ENCODE peak calls at places on chromosomes 5 and 9, in five cellular contexts. G is GM12878, D is K562, E is HCT116, U is HepG2. I is an unnamed sample. For H3K79me2 and H3K4me1, the result is how much of the 10 kb centered on the place peaks cover.

GRCh38 chr9:136552117-136552685 is 6.4 kb upstream of the NOTCH1 start:
- DNase-seq in E (no peak), G (no peak), U (no peak), D (no peak), I (no peak)

GRCh38 chr9:123679330-123679987 is 250.5 kb downstream of the DENND1A start:
- DNase-seq in D (no peak), U (peak), G (peak), E (no peak), I (no peak)

GRCh38 chr5:37375091-37375490 is 4.0 kb upstream of the WDR70 start:
- DNase-seq in G (no peak), U (no peak), E (no peak), D (no peak), I (no peak)

GRCh38 chr5:56815657-56816545 is 552 bp downstream of the MAP3K1 start:
- DNase-seq in G (no peak), U (no peak), E (no peak), D (peak), I (peak)

GRCh38 chr9:113521693-113522260 is 58.2 kb downstream of the RGS3 start:
- DNase-seq in U (no peak), D (no peak), E (no peak), G (no peak), I (no peak)

GRCh38 chr5:178385472-178385853 is 152.9 kb upstream of the PHYKPL start:
- DNase-seq in D (no peak), G (no peak), E (no peak), U (no peak), I (no peak)

GRCh38 chr5:10244357-10244944 is 5.2 kb downstream of the ATPSCKMT start:
- DNase-seq in G (no peak), U (no peak), D (no peak), E (no peak), I (no peak)

GRCh38 chr9:133115604-133116345 is 5.3 kb downstream of the RALGDS start:
- DNase-seq in U (no peak), D (peak), E (no peak), G (peak), I (no peak)

GRCh38 chr5:20028506-20028905 is 40.5 kb upstream of the CDH18 start:
- DNase-seq in D (no peak), U (no peak), E (no peak), G (no peak), I (no peak)

DNA sequence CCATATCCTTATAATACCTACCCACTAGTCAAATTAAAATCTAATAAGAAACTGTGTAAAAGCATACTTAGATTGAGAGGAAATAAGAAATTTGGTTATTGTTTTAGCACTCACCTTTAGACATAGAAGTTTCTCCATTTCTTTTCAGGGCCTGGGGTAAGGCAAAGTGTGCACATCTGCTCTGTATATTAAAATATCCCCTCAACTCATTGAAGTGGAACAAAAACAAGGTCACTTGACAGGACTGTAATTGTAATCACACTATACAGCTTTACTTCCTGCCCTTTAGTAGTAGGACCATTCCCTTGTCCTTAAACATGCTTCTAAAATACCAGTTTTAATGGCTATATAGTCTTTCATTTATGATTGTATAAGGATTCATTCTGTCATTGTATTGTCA is 15.3 kb downstream of the TGFBR1 start:
- DNase-seq in G (no peak), U (no peak), D (no peak), E (no peak), I (no peak)
- H3K79me2 ChIP-seq in G (under half), U (under half), D (half or more), E (under half), I (under half)

DNA sequence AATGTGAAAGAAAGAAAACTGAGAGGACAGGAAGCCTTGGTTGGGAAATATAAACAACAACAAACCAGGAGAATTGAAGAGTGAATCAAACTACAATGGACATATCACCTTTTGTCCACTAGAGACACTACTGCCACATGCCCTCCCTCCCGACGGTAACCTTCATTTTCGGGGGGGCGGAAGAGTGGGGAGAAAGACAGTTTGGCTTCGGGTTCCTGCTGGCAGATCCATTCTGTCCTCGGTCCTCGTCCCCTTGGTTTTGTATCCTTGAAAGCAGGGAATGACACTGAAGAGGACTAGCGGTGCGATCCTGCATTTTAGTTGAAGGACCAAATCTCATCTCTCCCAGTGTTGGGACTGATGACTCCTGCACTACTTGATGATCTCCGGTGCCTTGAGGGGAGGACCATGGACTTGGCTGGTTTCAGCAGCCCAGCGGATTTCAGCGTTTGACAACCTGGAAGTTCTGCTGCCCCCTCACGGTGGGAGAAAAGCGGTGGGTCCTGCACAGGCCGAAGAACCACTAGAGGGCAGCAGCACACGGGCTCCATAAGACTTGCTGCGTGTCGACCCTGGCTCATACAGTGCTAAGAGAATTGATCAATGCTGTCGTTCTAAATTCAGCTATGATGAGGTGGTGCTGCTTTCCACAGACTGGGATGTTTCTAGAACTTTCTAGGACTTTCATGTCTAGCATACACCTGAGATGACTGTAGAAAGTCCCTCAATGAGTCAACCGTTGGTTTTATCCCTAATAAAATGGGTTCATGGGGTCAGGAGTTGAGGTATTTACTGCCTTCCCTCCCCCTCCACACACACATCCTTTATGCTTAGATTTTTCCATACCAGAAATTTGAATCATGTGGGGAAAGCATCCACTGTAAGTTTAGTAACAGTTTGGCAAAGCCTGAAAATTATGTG is 15.1 kb upstream of the ZNF131 start:
- DNase-seq in G (peak), U (peak), E (peak), D (peak), I (peak)
- TF ChIP-seq POLR2A in G (peak), U (no peak), E (no peak), D (no peak), I (no peak)

DNA sequence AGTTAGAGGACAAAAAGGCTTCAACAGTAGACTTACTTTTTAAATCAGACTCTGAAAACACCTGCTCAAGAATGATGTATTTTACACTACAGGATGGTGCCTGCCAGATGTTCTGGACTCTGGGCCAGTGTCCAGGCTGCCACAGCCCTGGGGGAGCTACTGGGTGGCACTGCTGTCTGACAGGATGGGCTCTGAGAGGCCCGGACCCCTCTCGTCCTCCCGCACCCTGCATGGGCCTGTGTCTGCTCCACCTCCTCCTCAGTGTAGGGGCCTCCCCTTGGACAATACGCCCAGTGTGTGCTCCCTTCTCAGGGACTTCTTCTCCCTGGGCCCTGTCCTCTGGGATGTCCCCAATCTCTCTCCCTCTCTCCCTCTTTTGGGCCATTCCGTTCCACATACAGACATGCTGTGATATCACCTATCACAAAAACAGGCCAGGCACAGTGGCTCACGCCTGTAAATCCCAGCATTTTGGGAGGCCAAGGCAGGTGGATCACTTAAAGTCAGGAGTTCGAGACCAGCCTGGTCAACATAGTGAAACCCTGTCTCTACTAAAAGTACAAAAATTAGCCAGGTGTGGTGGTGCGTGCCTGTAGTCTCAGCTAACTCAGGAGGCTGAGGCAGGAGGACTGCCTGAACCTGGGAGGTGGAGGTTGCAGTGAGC is 23.4 kb downstream of the GFPT2 start:
- DNase-seq in D (no peak), U (no peak), E (no peak), G (no peak), I (no peak)
- H3K4me1 ChIP-seq in D (under half), U (under half), E (half or more), G (under half), I (under half)

DNA sequence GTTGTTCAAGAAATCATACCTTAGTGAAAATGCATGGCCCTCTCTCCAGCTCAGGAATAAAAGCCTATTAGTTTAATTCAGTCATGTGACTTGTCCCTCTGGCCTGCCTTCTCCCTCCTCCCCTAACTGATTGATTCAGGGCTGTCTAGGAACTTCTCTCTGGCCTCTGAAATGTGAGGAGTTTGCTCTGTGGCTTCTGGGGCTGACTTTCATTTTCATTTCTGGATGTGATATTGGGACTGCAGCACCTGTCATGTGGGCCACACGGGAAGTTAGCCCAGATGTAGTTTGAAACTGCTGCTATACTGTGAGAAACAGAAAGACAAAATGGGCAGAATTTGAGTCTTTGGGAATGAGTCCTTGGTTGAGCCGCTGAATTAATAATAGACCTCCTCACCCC is 44.8 kb downstream of the PARP8 start:
- DNase-seq in D (no peak), U (no peak), G (peak), E (no peak), I (no peak)
- H3K79me2 ChIP-seq in D (under half), U (under half), G (half or more), E (under half), I (under half)

GRCh38 chr5:168308976-168309598 is 17.6 kb downstream of the WWC1 start:
- DNase-seq in E (no peak), U (peak), G (no peak), D (no peak), I (no peak)
- TF ChIP-seq POLR2A in E (no peak), U (no peak), G (no peak), D (no peak), I (no peak)

GRCh38 chr9:4108708-4109444 is 191.0 kb downstream of the GLIS3 start:
- DNase-seq in G (no peak), U (no peak), D (no peak), E (no peak), I (no peak)
- H3K4me1 ChIP-seq in G (under half), U (under half), D (under half), E (under half), I (under half)

DNA sequence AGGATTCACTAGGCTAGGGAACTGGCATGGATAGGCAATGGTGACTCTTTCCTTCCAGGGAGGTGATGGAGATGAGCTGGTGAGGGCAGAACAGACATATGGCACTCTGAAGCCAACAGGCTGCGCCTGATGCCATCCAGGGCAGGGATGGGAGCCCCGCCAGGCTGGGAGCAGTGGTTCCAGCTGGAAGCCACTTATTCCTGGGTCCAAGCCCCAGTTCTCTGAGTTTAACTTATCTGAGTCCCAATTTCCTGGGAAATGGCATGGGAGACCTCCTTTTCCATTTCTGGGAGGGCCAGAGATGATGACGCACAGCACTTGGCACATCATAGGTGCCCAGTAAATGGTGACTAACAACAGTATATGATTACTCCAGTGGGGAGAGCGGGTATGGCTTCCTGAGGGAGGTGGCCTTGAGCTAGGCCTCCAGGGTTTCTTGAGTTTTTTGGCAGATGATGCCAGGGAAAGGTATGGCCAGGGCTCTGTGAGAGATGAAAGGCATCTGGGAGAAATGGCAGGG is 7.2 kb downstream of the PDGFRB start:
- DNase-seq in G (no peak), U (no peak), D (no peak), E (no peak), I (no peak)
- H3K79me2 ChIP-seq in G (under half), U (under half), D (under half), E (under half), I (under half)

GRCh38 chr5:90657788-90658187 is 99.2 kb downstream of the ADGRV1 start:
- DNase-seq in G (no peak), E (no peak), U (no peak), D (peak), I (no peak)
- TF ChIP-seq POLR2A in G (no peak), E (no peak), U (no peak), D (peak), I (no peak)

I was measured in endothelial cell of umbilical vein.